ENCODE peak calls at places on chromosomes 16 and 17, in six cellular contexts. B is A549, L is H1, O is WTC11, D is K562, J is HepG2. M is an unnamed sample.

GRCh38 chr17:10126554-10127493 is 71.6 kb downstream of the GAS7 start:
- DNase-seq in B (no peak), O (no peak), J (no peak), L (no peak), D (no peak), M (no peak)

GRCh38 chr17:11122908-11123307 is 118.1 kb upstream of the SHISA6 start:
- DNase-seq in B (no peak), D (no peak), L (no peak), O (no peak), J (no peak), M (no peak)

GRCh38 chr16:20868890-20869289 is 31.3 kb downstream of the DCUN1D3 start:
- DNase-seq in J (peak), O (no peak), B (peak), L (no peak), D (no peak), M (peak)

GRCh38 chr17:46853896-46854444 is 2.6 kb downstream of the WNT9B start:
- DNase-seq in O (no peak), J (no peak), B (no peak), D (no peak), L (no peak), M (no peak)

GRCh38 chr17:75318211-75318610 is 29.0 kb upstream of the SLC25A19 start:
- DNase-seq in L (no peak), J (no peak), O (no peak), B (no peak), D (no peak), M (no peak)

GRCh38 chr17:41556931-41557330 is 14.9 kb downstream of the KRT9 start:
- DNase-seq in L (no peak), D (no peak), J (no peak), B (no peak), O (no peak), M (no peak)

GRCh38 chr16:88783391-88784073 is 1.5 kb downstream of the PIEZO1 start:
- DNase-seq in O (no peak), B (no peak), L (no peak), D (no peak), J (no peak), M (peak)

GRCh38 chr16:4404247-4404966 is 12.0 kb downstream of the CORO7 start:
- DNase-seq in O (peak), J (peak), B (peak), D (peak), L (peak), M (peak)

GRCh38 chr16:15899538-15900100 is 11.2 kb upstream of the CEP20 start:
- DNase-seq in D (peak), B (peak), J (peak), O (no peak), L (no peak), M (no peak)

GRCh38 chr16:79653337-79654000 is 52.9 kb upstream of the MAF start:
- DNase-seq in B (no peak), L (no peak), J (no peak), O (no peak), D (no peak), M (no peak)

GRCh38 chr16:11004957-11005610 is 60.7 kb downstream of the CLEC16A start:
- DNase-seq in J (no peak), L (no peak), O (no peak), D (no peak), B (no peak), M (no peak)

GRCh38 chr16:83393196-83393981 is 414.4 kb upstream of the HSBP1 start:
- DNase-seq in B (no peak), O (no peak), J (no peak), D (peak), L (no peak), M (no peak)

GRCh38 chr17:2064980-2065785 is 10.3 kb downstream of the HIC1 start:
- DNase-seq in J (no peak), B (peak), L (no peak), O (peak), D (peak), M (peak)

GRCh38 chr17:82020874-82021727 is 1.6 kb downstream of the CENPX start:
- DNase-seq in B (peak), O (peak), J (peak), L (no peak), D (no peak), M (peak)

GRCh38 chr17:58305626-58306025 is 23.0 kb downstream of the TSPOAP1 start:
- DNase-seq in O (no peak), B (no peak), L (no peak), D (no peak), J (no peak), M (no peak)

DNA sequence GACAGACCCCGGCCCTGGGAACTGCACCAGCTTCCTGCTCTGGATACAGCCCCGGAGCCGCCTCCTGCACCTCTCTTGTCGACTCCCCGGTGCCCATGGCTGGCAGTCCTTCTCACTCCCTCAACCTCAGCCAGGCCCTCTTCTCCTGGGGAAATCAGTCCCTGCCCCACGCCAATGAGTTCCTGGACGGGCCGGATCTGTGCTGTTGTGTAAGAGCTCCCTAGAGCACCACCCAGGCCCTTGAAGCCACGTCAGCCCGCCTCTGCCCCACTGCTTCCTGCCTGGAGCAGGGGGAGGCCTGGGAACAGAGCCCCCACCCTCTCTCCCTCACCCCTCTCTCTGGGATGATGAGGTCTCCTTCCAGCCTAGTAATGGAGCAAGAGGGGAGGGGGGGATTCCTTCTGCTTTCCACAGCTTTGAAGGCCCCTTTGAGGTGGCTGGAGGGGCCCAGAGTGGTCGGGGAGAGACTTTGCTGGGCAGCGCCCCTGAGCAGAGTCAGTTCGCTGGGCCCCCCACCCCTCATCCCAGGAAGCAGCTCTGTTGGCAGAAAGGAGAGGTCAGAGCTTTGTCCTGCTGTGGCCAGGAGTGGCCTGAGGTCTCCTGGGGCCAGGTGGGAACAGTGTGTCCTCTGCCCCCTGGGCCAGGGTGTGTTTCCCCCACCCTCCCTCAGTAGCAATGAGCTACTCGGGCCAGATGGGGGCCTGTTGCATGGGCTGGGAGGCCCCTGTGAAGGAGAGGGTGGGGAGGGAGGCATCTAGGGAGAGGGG is 3.8 kb downstream of the PRR29 start:
- DNase-seq in J (no peak), B (no peak), D (no peak), L (no peak), O (no peak), M (peak)
- TF ChIP-seq JUN in J (no peak), B (no peak), D (no peak), L (no peak), O (no peak), M (no peak)

GRCh38 chr17:48055531-48056245 is 7.5 kb downstream of the NFE2L1 start:
- DNase-seq in J (no peak), L (peak), D (no peak), B (peak), O (peak), M (no peak)
- TF ChIP-seq JUN in J (no peak), L (no peak), D (no peak), B (peak), O (no peak), M (no peak)

DNA sequence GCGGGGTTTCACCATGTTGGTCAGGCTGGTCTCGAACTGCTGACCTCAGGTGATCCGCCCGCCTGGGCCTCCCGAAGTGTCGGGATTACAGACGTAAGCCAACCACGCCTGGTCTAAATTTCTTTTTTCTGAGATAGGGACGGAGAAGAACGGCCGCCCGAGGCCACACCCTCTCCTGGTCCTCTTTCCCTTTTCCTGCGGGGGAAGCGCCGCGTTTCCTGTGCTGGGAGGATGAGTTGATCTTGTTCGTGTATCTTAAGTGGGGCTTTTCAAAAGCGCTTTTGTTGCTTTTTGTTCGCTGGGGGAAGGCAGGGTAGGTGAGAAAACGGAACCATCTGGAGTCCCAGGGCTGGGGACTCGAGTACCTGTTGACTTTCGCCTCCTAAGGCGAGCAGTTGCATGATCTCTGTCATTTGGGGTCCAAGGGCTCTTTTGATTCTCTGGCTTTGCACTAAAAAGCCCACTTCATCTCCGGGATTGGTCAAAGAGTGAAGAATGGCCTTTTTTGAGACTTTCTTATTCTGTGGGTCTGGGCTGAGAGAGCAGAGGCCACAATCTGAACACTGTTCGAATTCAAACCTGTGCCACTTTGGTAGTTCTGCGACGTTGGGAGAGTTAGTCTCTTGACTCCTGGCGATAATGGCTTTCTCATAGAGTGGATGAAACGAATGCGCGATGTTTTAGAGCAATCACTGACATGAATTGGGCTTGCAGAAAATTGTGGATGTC is 1.3 kb downstream of the FUS start:
- DNase-seq in D (peak), L (no peak), J (no peak), B (no peak), O (peak), M (peak)
- TF ChIP-seq JUN in D (no peak), L (no peak), J (no peak), B (no peak), O (no peak), M (no peak)

GRCh38 chr16:57039148-57039812 is 49.9 kb downstream of the NLRC5 start:
- DNase-seq in O (no peak), L (no peak), B (no peak), J (no peak), D (no peak), M (peak)
- TF ChIP-seq JUN in O (no peak), L (no peak), B (no peak), J (no peak), D (no peak), M (no peak)

GRCh38 chr16:3123986-3124886 is 10.6 kb upstream of the ZNF213 start:
- DNase-seq in J (peak), D (peak), O (peak), L (peak), B (peak), M (peak)

GRCh38 chr16:3120435-3120834 is 8.0 kb downstream of the ZNF205 start:
- DNase-seq in O (no peak), D (no peak), B (no peak), J (no peak), L (no peak), M (no peak)

GRCh38 chr16:3119701-3120408 is 7.5 kb downstream of the ZNF205 start:
- DNase-seq in D (no peak), J (no peak), B (no peak), O (no peak), L (no peak), M (no peak)

GRCh38 chr16:3122926-3123570 is 10.7 kb downstream of the ZNF205 start:
- DNase-seq in J (no peak), O (no peak), B (no peak), L (no peak), D (no peak), M (no peak)

GRCh38 chr16:3121843-3122467 is 9.6 kb downstream of the ZNF205 start:
- DNase-seq in L (no peak), D (no peak), J (no peak), O (no peak), B (no peak), M (no peak)
- TF ChIP-seq JUN in L (no peak), D (no peak), J (no peak), O (no peak), B (no peak), M (no peak)

DNA sequence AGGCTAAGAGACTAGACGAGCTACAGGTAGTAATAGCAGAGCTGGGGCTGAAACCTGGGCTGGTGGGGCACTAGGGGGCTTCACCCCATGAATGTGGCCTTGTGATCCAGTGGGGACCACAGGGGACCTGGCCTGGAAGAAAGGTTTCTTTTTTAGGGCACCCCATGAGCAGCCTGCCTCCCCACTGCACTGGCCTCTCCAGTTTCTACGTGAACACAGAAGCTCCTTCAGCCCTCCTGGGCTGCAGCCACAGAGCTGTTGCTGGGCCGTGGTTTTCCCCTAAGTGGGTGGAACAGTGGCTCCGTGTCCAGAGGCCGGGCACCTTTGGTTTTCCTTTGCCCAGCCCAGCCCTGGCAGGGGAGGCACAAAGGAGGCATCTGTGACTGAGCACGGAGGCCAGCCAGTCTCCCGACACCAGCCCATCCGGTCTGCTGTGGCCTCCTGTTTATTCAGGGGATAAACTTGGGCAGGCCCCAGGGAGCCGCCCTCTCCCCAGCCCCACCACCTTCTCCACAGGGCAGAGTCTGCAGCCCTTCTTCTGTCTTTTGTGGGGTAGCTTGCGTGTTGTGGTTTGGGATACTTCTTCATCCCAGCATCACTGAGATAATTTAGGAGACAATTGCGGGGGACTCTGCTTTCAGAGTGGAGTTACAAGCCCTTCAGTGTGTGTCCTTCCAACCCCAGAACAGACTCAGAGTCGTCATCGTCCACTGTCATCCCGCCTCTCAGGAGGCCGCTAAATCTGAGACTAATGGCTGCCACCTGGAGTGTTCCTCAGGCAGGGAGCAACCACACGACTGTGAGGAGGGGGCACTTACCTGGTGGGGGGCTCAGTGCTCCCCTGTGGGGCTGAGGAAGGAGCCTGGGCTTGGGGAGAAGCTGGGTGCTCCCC is 85.3 kb downstream of the RAB11FIP4 start:
- DNase-seq in O (no peak), L (no peak), J (peak), B (no peak), D (no peak), M (no peak)
- TF ChIP-seq JUN in O (no peak), L (no peak), J (no peak), B (no peak), D (no peak), M (no peak)

DNA sequence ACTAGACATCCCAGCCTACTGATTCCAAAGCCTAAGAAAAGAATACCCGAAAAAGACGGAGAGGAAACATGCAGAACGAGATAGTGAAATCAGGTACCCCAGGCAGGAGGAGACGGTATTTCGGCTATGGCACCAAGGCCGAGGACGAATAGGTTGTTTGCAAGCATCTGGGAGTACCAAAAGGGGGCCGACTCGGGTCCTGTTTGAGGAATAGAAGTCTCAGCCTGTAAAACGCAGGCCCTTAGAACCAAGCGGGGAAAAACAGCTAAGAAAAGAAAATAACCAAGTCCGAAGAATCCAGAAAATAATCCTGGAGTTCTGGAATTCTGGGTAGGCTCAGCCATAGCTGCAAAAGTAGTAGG is 537 bp downstream of the SLC35B1 start:
- DNase-seq in B (no peak), J (no peak), D (peak), O (no peak), L (no peak), M (peak)
- TF ChIP-seq JUN in B (no peak), J (no peak), D (no peak), O (no peak), L (no peak), M (no peak)